ENCODE peak calls at places on chromosome 21, in seven cellular contexts. N is thyroid gland, U is adrenal gland, M is fibroblast of lung, S is aorta, W is endodermal cell, X is neural progenitor cell. O is an unnamed sample.

GRCh38 chr21:25518491-25518911 is 88.8 kb downstream of the MRPL39 start:
- DNase-seq in N (no peak), U (no peak), M (no peak), S (no peak), W (peak; percentile 71), X (peak; percentile 5), O (no peak)

GRCh38 chr21:45767071-45768006 is 123.8 kb downstream of the PCBP3 start:
- DNase-seq in N (no peak), U (no peak), M (peak; percentile 37), S (no peak), W (no peak), X (no peak), O (no peak)

GRCh38 chr21:46054447-46054846 is 43.5 kb upstream of the COL6A2 start:
- DNase-seq in N (no peak), U (peak; percentile 50), M (peak; percentile 55), S (no peak), W (no peak), X (peak; percentile 57), O (no peak)

GRCh38 chr21:46138383-46138970 is 16.9 kb downstream of the FTCD start:
- DNase-seq in N (no peak), U (no peak), M (no peak), S (no peak), W (no peak), X (no peak), O (no peak)

GRCh38 chr21:24375201-24375600 is 1232.1 kb downstream of the MRPL39 start:
- DNase-seq in N (peak; percentile 35), U (no peak), M (no peak), S (no peak), W (peak; percentile 74), X (no peak), O (no peak)

GRCh38 chr21:41168391-41169257 is 664 bp downstream of the BACE2 start:
- DNase-seq in N (peak; percentile 80), U (peak; percentile 63), M (peak; percentile 71), S (peak; percentile 88), W (peak; percentile 81), X (peak; percentile 62), O (peak; percentile 41)

GRCh38 chr21:28336299-28336698 is 656.4 kb downstream of the LTN1 start:
- DNase-seq in N (no peak), U (no peak), M (peak; percentile 93), S (no peak), W (peak; percentile 57), X (peak; percentile 49), O (peak; percentile 62)

GRCh38 chr21:45830221-45830640 is 151.3 kb upstream of the COL6A1 start:
- DNase-seq in N (no peak), U (peak; percentile 90), M (peak; percentile 36), S (no peak), W (no peak), X (no peak), O (peak; percentile 42)

GRCh38 chr21:35478096-35479080 is 429.3 kb upstream of the RUNX1 start:
- DNase-seq in N (no peak), U (no peak), M (peak; percentile 51), S (no peak), W (no peak), X (no peak), O (no peak)

GRCh38 chr21:23968722-23969647 is 1638.3 kb downstream of the MRPL39 start:
- DNase-seq in N (no peak), U (peak; percentile 69), M (peak; percentile 29), S (no peak), W (peak; percentile 88), X (peak; percentile 35), O (peak; percentile 12)

GRCh38 chr21:45923146-45923545 is 58.4 kb upstream of the COL6A1 start:
- DNase-seq in N (peak; percentile 69), U (peak; percentile 87), M (peak; percentile 80), S (peak; percentile 89), W (peak; percentile 93), X (peak; percentile 69), O (peak; percentile 5)

GRCh38 chr21:46371204-46372013 is 47.5 kb downstream of the PCNT start:
- DNase-seq in N (no peak), U (no peak), M (no peak), S (no peak), W (no peak), X (no peak), O (no peak)

GRCh38 chr21:34635307-34635706 is 20.4 kb upstream of the RCAN1 start:
- DNase-seq in N (no peak), U (no peak), M (no peak), S (no peak), W (peak; percentile 77), X (peak; percentile 15), O (no peak)

GRCh38 chr21:31201548-31201947 is 142.5 kb downstream of the TIAM1 start:
- DNase-seq in N (peak; percentile 7), U (no peak), M (peak; percentile 63), S (no peak), W (no peak), X (no peak), O (no peak)

GRCh38 chr21:31558839-31559367 is 100.6 kb upstream of the SOD1 start:
- DNase-seq in N (peak; percentile 44), U (peak; percentile 92), M (peak; percentile 90), S (peak; percentile 91), W (peak; percentile 98), X (peak; percentile 99), O (peak; percentile 76)

GRCh38 chr21:41640756-41641509 is 125.9 kb downstream of the RIPK4 start:
- DNase-seq in N (no peak), U (no peak), M (peak; percentile 18), S (no peak), W (no peak), X (no peak), O (no peak)

GRCh38 chr21:32653326-32653901 is 41.2 kb upstream of the CFAP298 start:
- DNase-seq in N (peak; percentile 19), U (no peak), M (peak; percentile 19), S (no peak), W (peak; percentile 69), X (peak; percentile 43), O (peak; percentile 68)

GRCh38 chr21:46356494-46357334 is 32.8 kb downstream of the PCNT start:
- DNase-seq in N (no peak), U (no peak), M (no peak), S (no peak), W (no peak), X (no peak), O (no peak)

GRCh38 chr21:41228006-41228370 is 60.0 kb downstream of the BACE2 start:
- DNase-seq in N (no peak), U (no peak), M (no peak), S (no peak), W (no peak), X (no peak), O (peak; percentile 97)

GRCh38 chr21:27146268-27146667 is 179.4 kb upstream of the ADAMTS5 start:
- DNase-seq in N (no peak), U (no peak), M (no peak), S (no peak), W (no peak), X (no peak), O (no peak)

GRCh38 chr21:44710756-44711326 is 531 bp downstream of the TSPEAR start:
- DNase-seq in N (peak; percentile 67), U (no peak), M (no peak), S (peak; percentile 59), W (peak; percentile 90), X (peak; percentile 30), O (peak; percentile 11)
- H3K4me3 ChIP-seq in N (no peak overlapping the region), U (no peak overlapping the region), M (no peak overlapping the region), S (no peak overlapping the region), W (peak overlapping the region; percentile 74), X (peak overlapping the region; percentile 28), O (no peak overlapping the region)

GRCh38 chr21:39503138-39503762 is 51.5 kb downstream of the SH3BGR start:
- DNase-seq in N (no peak), U (no peak), M (no peak), S (no peak), W (no peak), X (no peak), O (no peak)
- H3K4me1 ChIP-seq in N (peaks cover 6% of the 10 kb centered on the region), U (no peaks in the 10 kb centered on the region), M (no peaks in the 10 kb centered on the region), S (peaks cover 1% of the 10 kb centered on the region), W (no peaks in the 10 kb centered on the region), X (no peaks in the 10 kb centered on the region), O (no peaks in the 10 kb centered on the region)

GRCh38 chr21:43811262-43812105 is 22.1 kb downstream of the RRP1 start:
- DNase-seq in N (no peak), U (no peak), M (no peak), S (no peak), W (peak; percentile 68), X (no peak), O (no peak)

GRCh38 chr21:43814215-43815106 is 25.1 kb downstream of the RRP1 start:
- DNase-seq in N (no peak), U (no peak), M (peak; percentile 6), S (no peak), W (peak; percentile 73), X (peak; percentile 66), O (no peak)

GRCh38 chr21:43810505-43811261 is 21.3 kb downstream of the RRP1 start:
- DNase-seq in N (peak; percentile 88), U (peak; percentile 92), M (peak; percentile 55), S (peak; percentile 94), W (peak; percentile 99), X (peak; percentile 88), O (peak; percentile 86)

GRCh38 chr21:43812957-43813730 is 23.8 kb downstream of the RRP1 start:
- DNase-seq in N (no peak), U (no peak), M (no peak), S (no peak), W (no peak), X (no peak), O (no peak)

DNA sequence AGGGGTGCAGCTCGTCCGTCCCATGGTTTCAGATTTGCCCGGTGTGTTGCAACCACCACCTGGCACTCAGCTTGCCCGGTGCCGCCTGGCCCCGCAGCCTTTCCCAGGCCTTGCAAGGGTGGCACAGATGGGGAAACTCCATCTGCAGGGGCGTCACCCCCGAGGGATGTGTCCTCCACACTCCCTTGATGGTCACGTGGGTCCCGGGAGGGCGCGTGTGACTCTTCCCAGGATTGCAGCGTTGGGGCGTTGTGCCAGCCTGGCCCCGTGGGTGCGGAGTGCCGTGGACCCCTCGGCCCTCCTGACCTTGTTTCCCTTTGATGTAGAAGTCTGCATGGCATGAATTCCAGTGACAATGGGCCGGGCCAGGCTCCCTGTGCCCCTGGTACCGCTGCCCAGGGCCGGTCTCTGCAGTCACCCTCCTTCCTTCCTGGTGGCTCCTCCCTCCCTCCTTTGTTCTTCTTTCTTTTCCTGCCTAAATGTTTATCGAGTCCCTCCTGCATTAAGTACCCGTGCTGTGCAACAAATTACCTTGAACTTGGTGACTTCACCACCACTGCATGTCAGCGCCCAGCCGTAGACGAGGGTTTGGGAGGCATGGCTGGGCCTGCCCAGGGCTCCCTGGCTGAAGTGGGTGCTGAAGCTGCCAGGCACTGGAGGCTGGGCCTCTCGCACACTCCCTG is 22.9 kb downstream of the RRP1 start:
- DNase-seq in N (peak; percentile 49), U (no peak), M (no peak), S (no peak), W (no peak), X (no peak), O (peak; percentile 53)
- H3K4me3 ChIP-seq in N (no peak overlapping the region), U (no peak overlapping the region), M (no peak overlapping the region), S (no peak overlapping the region), W (no peak overlapping the region), X (no peak overlapping the region), O (no peak overlapping the region)

DNA sequence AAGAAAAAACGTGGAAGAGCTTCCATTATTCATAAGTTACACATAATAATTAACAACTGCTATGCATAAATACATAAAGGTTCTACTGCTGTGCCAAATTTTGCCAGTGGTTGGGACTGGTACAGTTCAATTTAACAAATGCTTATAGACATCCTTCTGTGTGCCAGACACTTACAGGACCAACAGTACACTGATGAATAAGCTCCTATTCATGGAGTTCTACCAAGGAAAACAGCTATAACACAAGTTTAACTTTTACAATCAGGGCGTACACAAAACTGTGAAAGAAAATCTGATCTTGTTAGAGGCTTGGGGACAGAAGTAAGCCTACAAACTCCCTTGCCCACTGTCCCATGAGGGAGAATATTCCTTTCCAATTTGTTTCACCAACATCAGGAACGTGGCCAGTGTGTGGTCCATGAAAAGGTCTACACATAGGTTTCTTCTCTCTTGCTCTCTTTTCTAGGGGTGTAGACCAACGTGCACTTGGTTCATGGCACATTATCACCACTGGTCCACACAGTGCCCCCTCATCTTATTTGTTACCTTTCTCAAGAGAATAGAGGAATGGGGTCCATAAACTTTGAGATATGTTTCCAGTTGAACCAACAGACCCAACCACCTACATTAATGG is 10.1 kb downstream of the NRIP1 start:
- DNase-seq in N (no peak), U (no peak), M (no peak), S (no peak), W (no peak), X (no peak), O (no peak)
- H3K4me1 ChIP-seq in N (peaks cover 24% of the 10 kb centered on the region), U (peaks cover 39% of the 10 kb centered on the region), M (peaks cover 5% of the 10 kb centered on the region), S (no peaks in the 10 kb centered on the region), W (peaks cover 29% of the 10 kb centered on the region), X (peaks cover 55% of the 10 kb centered on the region), O (peaks cover 10% of the 10 kb centered on the region)